ENCODE peak calls at places on chromosomes 7 and 10, in five cellular contexts. Q, G, O, F and J are unnamed samples.

GRCh38 chr10:77084431-77085144 is 553.0 kb downstream of the KCNMA1 start:
- DNase-seq in Q (no peak), G (no peak), O (no peak), F (no peak), J (no peak)

GRCh38 chr10:44020322-44021111 is 364.4 kb downstream of the CXCL12 start:
- DNase-seq in Q (no peak), G (no peak), O (no peak), F (no peak), J (no peak)

GRCh38 chr7:20828947-20829346 is 42.3 kb upstream of the SP8 start:
- DNase-seq in Q (no peak), G (no peak), O (no peak), F (no peak), J (no peak)

GRCh38 chr10:12081879-12082560 is 13.3 kb downstream of the DHTKD1 start:
- DNase-seq in Q (no peak), G (no peak), O (no peak), F (no peak), J (no peak)

GRCh38 chr7:151768805-151769188 is 108.1 kb downstream of the PRKAG2 start:
- DNase-seq in Q (no peak), G (no peak), O (no peak), F (no peak), J (no peak)

GRCh38 chr7:20201380-20201779 is 15.8 kb downstream of the MACC1 start:
- DNase-seq in Q (no peak), G (no peak), O (no peak), F (no peak), J (no peak)

GRCh38 chr10:103470755-103471653 is 8.0 kb downstream of the CALHM3 start:
- DNase-seq in Q (peak), G (no peak), O (no peak), F (peak), J (peak)

GRCh38 chr10:123544986-123545385 is 121.2 kb upstream of the GPR26 start:
- DNase-seq in Q (no peak), G (no peak), O (no peak), F (no peak), J (no peak)

GRCh38 chr7:142150869-142151268 is 39.4 kb downstream of the MGAM2 start:
- DNase-seq in Q (no peak), G (no peak), O (no peak), F (no peak), J (no peak)

GRCh38 chr7:194996-195829 is 2.8 kb downstream of the FAM20C start:
- DNase-seq in Q (no peak), G (no peak), O (no peak), F (no peak), J (no peak)

GRCh38 chr7:954330-955238 is at the start of gene ADAP1:
- DNase-seq in Q (peak), G (no peak), O (no peak), F (peak), J (no peak)

GRCh38 chr7:68020102-68020501 is 1023.5 kb downstream of the TYW1 start:
- DNase-seq in Q (no peak), G (no peak), O (peak), F (no peak), J (no peak)

GRCh38 chr10:17038627-17039026 is 91.0 kb downstream of the CUBN start:
- DNase-seq in Q (no peak), G (no peak), O (no peak), F (no peak), J (no peak)

GRCh38 chr7:24834150-24834798 is 77.0 kb upstream of the GSDME start:
- DNase-seq in Q (no peak), G (no peak), O (no peak), F (no peak), J (peak)

GRCh38 chr7:73844131-73844547 is 1.8 kb upstream of the METTL27 start:
- DNase-seq in Q (no peak), G (no peak), O (no peak), F (no peak), J (no peak)

GRCh38 chr7:34058791-34059550 is 153.6 kb downstream of the BMPER start:
- DNase-seq in Q (no peak), G (no peak), O (peak), F (no peak), J (no peak)

GRCh38 chr7:17331891-17332501 is 33.5 kb downstream of the AHR start:
- DNase-seq in Q (no peak), G (no peak), O (no peak), F (no peak), J (no peak)

GRCh38 chr10:16545126-16545736 is 23.6 kb upstream of the C1QL3 start:
- DNase-seq in Q (no peak), G (no peak), O (peak), F (no peak), J (peak)

GRCh38 chr10:102537367-102537766 is 33.6 kb downstream of the SUFU start:
- DNase-seq in Q (no peak), G (no peak), O (no peak), F (no peak), J (no peak)

GRCh38 chr10:118209215-118209614 is 132.9 kb downstream of the FAM204A start:
- DNase-seq in Q (no peak), G (no peak), O (no peak), F (no peak), J (no peak)

GRCh38 chr7:36010656-36011587 is 142.1 kb upstream of the EEPD1 start:
- DNase-seq in Q (no peak), G (no peak), O (peak), F (no peak), J (no peak)

GRCh38 chr7:143323650-143324049 is 7.7 kb downstream of the CLCN1 start:
- DNase-seq in Q (no peak), G (no peak), O (no peak), F (no peak), J (no peak)